ENCODE peak calls at places on chromosomes 6 and 20, in six cellular contexts. One of them, this sample, is unnamed.

GRCh38 chr6:217048-217659 is 75.1 kb upstream of the DUSP22 start:
- DNase-seq in right atrium auricular region: no peak
- DNase-seq in HepG2: peak; percentile 34
- DNase-seq in tibial nerve: no peak
- DNase-seq in neuronal stem cell: no peak
- DNase-seq in transverse colon: peak; percentile 44
- DNase-seq in this sample: peak; percentile 48

GRCh38 chr6:121435444-121436069 is at the start of gene GJA1:
- DNase-seq in right atrium auricular region: no peak
- DNase-seq in neuronal stem cell: peak; percentile 65
- DNase-seq in tibial nerve: no peak
- DNase-seq in HepG2: no peak
- DNase-seq in transverse colon: peak; percentile 12
- DNase-seq in this sample: no peak

GRCh38 chr20:11902264-11902663 is 15.4 kb upstream of the BTBD3 start:
- DNase-seq in tibial nerve: no peak
- DNase-seq in transverse colon: no peak
- DNase-seq in HepG2: no peak
- DNase-seq in neuronal stem cell: no peak
- DNase-seq in right atrium auricular region: no peak
- DNase-seq in this sample: no peak

GRCh38 chr6:68333444-68333843 is 301.6 kb upstream of the ADGRB3 start:
- DNase-seq in neuronal stem cell: no peak
- DNase-seq in transverse colon: no peak
- DNase-seq in tibial nerve: no peak
- DNase-seq in right atrium auricular region: no peak
- DNase-seq in HepG2: no peak
- DNase-seq in this sample: no peak

GRCh38 chr6:134519456-134519855 is 201.5 kb upstream of the SGK1 start:
- DNase-seq in HepG2: no peak
- DNase-seq in tibial nerve: no peak
- DNase-seq in transverse colon: no peak
- DNase-seq in right atrium auricular region: no peak
- DNase-seq in neuronal stem cell: no peak
- DNase-seq in this sample: no peak

GRCh38 chr6:65558071-65558470 is 149.0 kb downstream of the EYS start:
- DNase-seq in HepG2: no peak
- DNase-seq in transverse colon: no peak
- DNase-seq in neuronal stem cell: no peak
- DNase-seq in tibial nerve: no peak
- DNase-seq in right atrium auricular region: no peak
- DNase-seq in this sample: no peak

GRCh38 chr6:4350571-4351505 is 215.5 kb upstream of the ECI2 start:
- DNase-seq in tibial nerve: no peak
- DNase-seq in HepG2: no peak
- DNase-seq in transverse colon: no peak
- DNase-seq in neuronal stem cell: no peak
- DNase-seq in right atrium auricular region: no peak
- DNase-seq in this sample: no peak

GRCh38 chr6:65461121-65461520 is 245.9 kb downstream of the EYS start:
- DNase-seq in right atrium auricular region: no peak
- DNase-seq in neuronal stem cell: no peak
- DNase-seq in tibial nerve: no peak
- DNase-seq in HepG2: no peak
- DNase-seq in transverse colon: no peak
- DNase-seq in this sample: no peak

GRCh38 chr6:26502169-26502568 is 2.1 kb downstream of the BTN1A1 start:
- DNase-seq in HepG2: peak; percentile 41
- DNase-seq in transverse colon: no peak
- DNase-seq in neuronal stem cell: no peak
- DNase-seq in tibial nerve: no peak
- DNase-seq in right atrium auricular region: no peak
- DNase-seq in this sample: no peak

DNA sequence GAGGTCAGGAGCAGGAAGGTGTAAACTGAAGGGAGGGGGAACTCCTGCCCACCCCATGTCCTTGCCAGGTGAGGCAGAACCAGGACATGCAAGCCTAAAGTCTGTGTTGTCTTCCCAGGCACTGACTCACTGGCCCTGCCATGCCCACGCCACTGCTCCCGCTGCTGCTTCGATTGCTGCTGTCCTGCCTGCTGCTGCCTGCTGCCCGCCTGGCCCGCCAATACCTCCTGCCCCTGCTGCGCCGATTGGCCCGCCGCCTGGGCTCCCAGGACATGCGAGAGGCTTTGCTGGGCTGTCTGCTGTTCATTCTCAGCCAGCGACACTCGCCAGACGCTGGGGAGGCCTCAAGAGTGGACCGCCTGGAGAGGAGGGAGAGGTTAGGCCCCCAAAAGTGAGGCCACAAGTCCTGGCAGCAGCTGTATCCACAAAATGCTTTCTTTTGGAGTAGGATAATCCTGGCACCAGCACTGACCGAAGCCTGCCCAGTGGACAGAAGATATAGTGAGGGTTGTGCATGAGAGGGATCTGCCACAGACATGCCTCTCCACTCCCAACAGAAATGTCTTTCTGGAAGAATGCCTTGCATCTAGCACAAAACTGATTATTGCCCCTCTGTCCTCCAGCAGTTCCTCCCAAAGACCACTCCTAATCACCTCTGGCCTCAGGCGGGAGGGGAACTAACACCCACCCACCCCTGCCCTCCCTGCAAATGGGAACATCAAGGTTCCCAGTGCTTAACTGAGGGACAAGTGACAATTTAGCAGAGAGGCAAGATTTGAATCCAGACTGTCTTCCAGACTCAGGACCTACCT is 812 bp downstream of the MYMX start:
- DNase-seq in transverse colon: peak; percentile 42
- DNase-seq in HepG2: no peak
- DNase-seq in neuronal stem cell: no peak
- DNase-seq in tibial nerve: no peak
- DNase-seq in right atrium auricular region: no peak
- DNase-seq in this sample: no peak
- H3K4me3 ChIP-seq in transverse colon: no peak overlapping the region
- H3K4me3 ChIP-seq in HepG2: no peak overlapping the region
- H3K4me3 ChIP-seq in neuronal stem cell: no peak overlapping the region
- H3K4me3 ChIP-seq in tibial nerve: no peak overlapping the region
- H3K4me3 ChIP-seq in right atrium auricular region: no peak overlapping the region
- H3K4me3 ChIP-seq in this sample: no peak overlapping the region

GRCh38 chr20:56928007-56928406 is 298.9 kb downstream of the TFAP2C start:
- DNase-seq in right atrium auricular region: no peak
- DNase-seq in HepG2: no peak
- DNase-seq in transverse colon: no peak
- DNase-seq in neuronal stem cell: no peak
- DNase-seq in tibial nerve: no peak
- DNase-seq in this sample: no peak
- H3K4me1 ChIP-seq in right atrium auricular region: no peaks in the 10 kb centered on the region
- H3K4me1 ChIP-seq in HepG2: no peaks in the 10 kb centered on the region
- H3K4me1 ChIP-seq in transverse colon: peaks cover 10% of the 10 kb centered on the region
- H3K4me1 ChIP-seq in neuronal stem cell: peaks cover 6% of the 10 kb centered on the region
- H3K4me1 ChIP-seq in tibial nerve: no peaks in the 10 kb centered on the region
- H3K4me1 ChIP-seq in this sample: peaks cover 7% of the 10 kb centered on the region

DNA sequence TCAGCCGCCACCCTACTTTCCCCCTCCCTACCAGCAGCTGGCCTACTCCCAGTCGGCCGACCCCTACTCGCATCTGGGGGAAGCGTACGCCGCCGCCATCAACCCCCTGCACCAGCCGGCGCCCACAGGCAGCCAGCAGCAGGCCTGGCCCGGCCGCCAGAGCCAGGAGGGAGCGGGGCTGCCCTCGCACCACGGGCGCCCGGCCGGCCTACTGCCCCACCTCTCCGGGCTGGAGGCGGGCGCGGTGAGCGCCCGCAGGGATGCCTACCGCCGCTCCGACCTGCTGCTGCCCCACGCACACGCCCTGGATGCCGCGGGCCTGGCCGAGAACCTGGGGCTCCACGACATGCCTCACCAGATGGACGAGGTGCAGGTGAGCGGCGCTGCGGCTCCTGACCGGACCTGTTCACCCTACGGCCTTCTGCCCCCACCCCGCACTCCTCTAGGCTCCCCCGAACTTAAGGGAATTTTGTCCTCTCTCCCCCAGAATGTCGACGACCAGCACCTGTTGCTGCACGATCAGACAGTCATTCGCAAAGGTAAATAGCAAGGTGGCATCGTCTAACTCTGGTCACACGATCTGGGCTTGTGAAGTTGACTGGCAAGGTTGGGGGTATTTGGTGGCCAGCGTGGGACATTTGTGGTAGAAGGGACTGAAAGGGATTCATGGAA is 2.3 kb downstream of the TFAP2C start:
- DNase-seq in right atrium auricular region: no peak
- DNase-seq in tibial nerve: no peak
- DNase-seq in transverse colon: no peak
- DNase-seq in neuronal stem cell: no peak
- DNase-seq in HepG2: no peak
- DNase-seq in this sample: no peak
- H3K4me3 ChIP-seq in right atrium auricular region: no peak overlapping the region
- H3K4me3 ChIP-seq in tibial nerve: no peak overlapping the region
- H3K4me3 ChIP-seq in transverse colon: no peak overlapping the region
- H3K4me3 ChIP-seq in neuronal stem cell: no peak overlapping the region
- H3K4me3 ChIP-seq in HepG2: no peak overlapping the region
- H3K4me3 ChIP-seq in this sample: peak overlapping the region; percentile 78

GRCh38 chr20:18031888-18032509 is 25.7 kb downstream of the OVOL2 start:
- DNase-seq in right atrium auricular region: no peak
- DNase-seq in transverse colon: peak; percentile 54
- DNase-seq in tibial nerve: no peak
- DNase-seq in HepG2: no peak
- DNase-seq in neuronal stem cell: no peak
- DNase-seq in this sample: no peak

GRCh38 chr20:18030020-18030419 is 27.7 kb downstream of the OVOL2 start:
- DNase-seq in neuronal stem cell: no peak
- DNase-seq in transverse colon: no peak
- DNase-seq in tibial nerve: no peak
- DNase-seq in right atrium auricular region: no peak
- DNase-seq in HepG2: peak; percentile 70
- DNase-seq in this sample: no peak

GRCh38 chr20:18031050-18031449 is 26.7 kb downstream of the OVOL2 start:
- DNase-seq in HepG2: peak; percentile 37
- DNase-seq in right atrium auricular region: no peak
- DNase-seq in transverse colon: no peak
- DNase-seq in neuronal stem cell: no peak
- DNase-seq in tibial nerve: no peak
- DNase-seq in this sample: no peak

GRCh38 chr20:18032977-18033892 is 24.5 kb downstream of the OVOL2 start:
- DNase-seq in tibial nerve: no peak
- DNase-seq in transverse colon: peak; percentile 82
- DNase-seq in neuronal stem cell: peak; percentile 67
- DNase-seq in right atrium auricular region: no peak
- DNase-seq in HepG2: peak; percentile 89
- DNase-seq in this sample: no peak

DNA sequence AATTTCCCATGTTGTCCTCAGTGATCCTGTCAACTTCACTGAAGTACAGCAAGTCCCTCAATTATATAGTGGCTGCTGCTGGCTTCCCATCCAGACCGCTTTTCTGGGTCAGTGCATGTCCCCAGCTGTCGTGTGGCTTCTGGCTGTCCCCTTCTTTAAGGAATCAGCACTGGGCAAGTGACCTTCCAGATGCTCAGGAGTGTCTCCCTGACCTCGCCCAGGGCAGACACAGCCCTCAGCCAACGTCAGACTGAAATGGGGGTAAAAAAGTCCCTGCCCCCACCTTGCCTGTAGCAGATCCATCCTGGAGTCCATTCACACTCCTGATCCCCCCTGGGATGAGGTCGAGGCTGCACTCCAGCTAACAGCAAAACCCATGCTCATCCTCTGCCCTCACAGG is 23.7 kb downstream of the OVOL2 start:
- DNase-seq in neuronal stem cell: no peak
- DNase-seq in transverse colon: no peak
- DNase-seq in right atrium auricular region: no peak
- DNase-seq in HepG2: no peak
- DNase-seq in tibial nerve: no peak
- DNase-seq in this sample: no peak
- H3K4me1 ChIP-seq in neuronal stem cell: no peaks in the 10 kb centered on the region
- H3K4me1 ChIP-seq in transverse colon: peaks cover 35% of the 10 kb centered on the region
- H3K4me1 ChIP-seq in right atrium auricular region: no peaks in the 10 kb centered on the region
- H3K4me1 ChIP-seq in HepG2: peaks cover 44% of the 10 kb centered on the region
- H3K4me1 ChIP-seq in tibial nerve: no peaks in the 10 kb centered on the region
- H3K4me1 ChIP-seq in this sample: no peaks in the 10 kb centered on the region

DNA sequence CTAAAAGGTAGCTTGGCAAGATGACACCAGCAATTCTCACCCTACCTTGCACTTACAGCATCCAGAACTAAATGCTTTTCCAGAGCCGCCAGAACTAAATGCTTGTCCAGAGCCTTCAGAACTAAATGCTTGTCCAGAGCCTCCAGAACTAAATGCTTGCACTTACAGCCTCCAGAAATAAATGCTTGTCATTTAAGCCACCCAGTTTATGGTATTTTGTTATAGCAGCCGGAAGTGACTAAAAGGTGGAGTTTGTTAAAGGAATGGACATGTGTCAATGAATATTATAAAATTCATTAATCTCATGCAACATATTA is 133.5 kb downstream of the GPX5 start:
- DNase-seq in tibial nerve: no peak
- DNase-seq in right atrium auricular region: no peak
- DNase-seq in neuronal stem cell: no peak
- DNase-seq in HepG2: no peak
- DNase-seq in transverse colon: no peak
- DNase-seq in this sample: no peak
- H3K4me3 ChIP-seq in tibial nerve: no peak overlapping the region
- H3K4me3 ChIP-seq in right atrium auricular region: peak overlapping the region; percentile 30
- H3K4me3 ChIP-seq in neuronal stem cell: peak overlapping the region; percentile 51
- H3K4me3 ChIP-seq in HepG2: peak overlapping the region; percentile 72
- H3K4me3 ChIP-seq in transverse colon: no peak overlapping the region
- H3K4me3 ChIP-seq in this sample: peak overlapping the region; percentile 75

GRCh38 chr20:45049438-45049837 is 51.5 kb downstream of the KCNS1 start:
- DNase-seq in neuronal stem cell: no peak
- DNase-seq in HepG2: no peak
- DNase-seq in tibial nerve: no peak
- DNase-seq in transverse colon: no peak
- DNase-seq in right atrium auricular region: no peak
- DNase-seq in this sample: no peak
- H3K4me1 ChIP-seq in neuronal stem cell: peaks cover 27% of the 10 kb centered on the region
- H3K4me1 ChIP-seq in HepG2: no peaks in the 10 kb centered on the region
- H3K4me1 ChIP-seq in tibial nerve: peaks cover 35% of the 10 kb centered on the region
- H3K4me1 ChIP-seq in transverse colon: peaks cover 6% of the 10 kb centered on the region
- H3K4me1 ChIP-seq in right atrium auricular region: no peaks in the 10 kb centered on the region
- H3K4me1 ChIP-seq in this sample: no peaks in the 10 kb centered on the region

This sample was measured in iPS DF 6.9.